ENCODE peak calls at places on chromosome 12, in four cellular contexts. N is astrocyte, D is psoas muscle, T is neural crest cell. K is an unnamed sample.

GRCh38 chr12:23816394-23816851 is 133.0 kb downstream of the SOX5 start:
- DNase-seq in D (no peak), N (no peak), T (no peak), K (no peak)

GRCh38 chr12:65741662-65742480 is 82.4 kb upstream of the HMGA2 start:
- DNase-seq in N (peak), D (no peak), T (peak), K (no peak)

GRCh38 chr12:85394809-85395208 is 114.8 kb downstream of the ALX1 start:
- DNase-seq in N (no peak), D (no peak), T (no peak), K (no peak)

GRCh38 chr12:16300706-16301105 is 23.2 kb upstream of the SLC15A5 start:
- DNase-seq in N (no peak), T (no peak), D (peak), K (no peak)

GRCh38 chr12:85809500-85809899 is 26.7 kb downstream of the RASSF9 start:
- DNase-seq in T (no peak), N (no peak), D (no peak), K (no peak)

GRCh38 chr12:51549637-51550036 is 41.4 kb upstream of the SCN8A start:
- DNase-seq in N (no peak), T (no peak), D (no peak), K (no peak)

GRCh38 chr12:96862326-96862725 is 44.7 kb upstream of the NEDD1 start:
- DNase-seq in D (no peak), T (no peak), N (no peak), K (no peak)

GRCh38 chr12:65634626-65635331 is 189.5 kb upstream of the HMGA2 start:
- DNase-seq in T (no peak), D (no peak), N (peak), K (no peak)

GRCh38 chr12:49034287-49034622 is 15.7 kb upstream of the PRKAG1 start:
- DNase-seq in N (no peak), T (no peak), D (no peak), K (no peak)